ENCODE peak calls at places on chromosomes 11 and 22, in six cellular contexts. A is CD8-positive, alpha-beta T cell; Q is tibial artery; S is cardiac muscle cell; Z is brain microvascular endothelial cell; U is upper lobe of left lung. R is an unnamed sample.
A peak's percentile ranks its signal among the peaks of the same experiment; 100 is the strongest.

GRCh38 chr11:114080769-114081168 is 21.3 kb downstream of the ZBTB16 start:
- DNase-seq in A (no peak), Z (no peak), S (no peak), Q (no peak), U (peak; percentile 22), R (no peak)

GRCh38 chr11:81497202-81497804 is 1236.4 kb downstream of the FAM181B start:
- DNase-seq in Z (peak; percentile 55), A (no peak), S (peak; percentile 27), U (no peak), Q (no peak), R (no peak)

GRCh38 chr22:41862160-41862529 is 29.2 kb downstream of the SREBF2 start:
- DNase-seq in U (no peak), Q (no peak), A (peak; percentile 10), Z (no peak), S (peak; percentile 32), R (no peak)

GRCh38 chr11:16097543-16097942 is 258.8 kb downstream of the SOX6 start:
- DNase-seq in S (no peak), Z (no peak), A (no peak), Q (no peak), U (no peak), R (no peak)

GRCh38 chr22:23387827-23388491 is 192.1 kb downstream of the IGLL1 start:
- DNase-seq in Q (no peak), A (no peak), S (no peak), U (no peak), Z (no peak), R (no peak)

GRCh38 chr11:65891180-65892136 is 985 bp downstream of the CCDC85B start:
- DNase-seq in Z (no peak), U (peak; percentile 50), S (peak; percentile 52), A (no peak), Q (peak; percentile 80), R (peak; percentile 64)

GRCh38 chr11:95923441-95923729 is 522 bp downstream of the MTMR2 start:
- DNase-seq in Q (no peak), A (peak; percentile 1), U (no peak), Z (no peak), S (peak; percentile 21), R (no peak)

GRCh38 chr11:27718346-27718852 is 18.1 kb upstream of the BDNF start:
- DNase-seq in Q (peak; percentile 70), U (no peak), S (peak; percentile 94), A (no peak), Z (peak; percentile 84), R (no peak)

GRCh38 chr11:93741882-93742226 is 382 bp downstream of the C11orf54 start:
- DNase-seq in Q (no peak), U (peak; percentile 73), Z (no peak), A (no peak), S (peak; percentile 59), R (no peak)

GRCh38 chr22:28231423-28231822 is 312.4 kb upstream of the PITPNB start:
- DNase-seq in U (no peak), Q (no peak), A (no peak), S (peak; percentile 56), Z (peak; percentile 39), R (no peak)

GRCh38 chr22:37633693-37634504 is 5.6 kb upstream of the SH3BP1 start:
- DNase-seq in Z (peak; percentile 76), S (peak; percentile 96), A (peak; percentile 57), Q (peak; percentile 93), U (peak; percentile 86), R (peak; percentile 90)

GRCh38 chr11:119368121-119369034 is 13.1 kb downstream of the USP2 start:
- DNase-seq in Z (no peak), U (peak; percentile 39), A (no peak), Q (peak; percentile 72), S (peak; percentile 33), R (peak; percentile 81)

GRCh38 chr11:112613051-112613972 is 347.9 kb upstream of the NCAM1 start:
- DNase-seq in U (no peak), Z (peak; percentile 51), A (no peak), S (peak; percentile 61), Q (no peak), R (no peak)

GRCh38 chr11:44484211-44484610 is 81.3 kb upstream of the CD82 start:
- DNase-seq in A (no peak), S (peak; percentile 35), Z (no peak), U (no peak), Q (no peak), R (no peak)

GRCh38 chr22:27541831-27542230 is 259.7 kb downstream of the MN1 start:
- DNase-seq in S (no peak), U (no peak), Z (no peak), Q (no peak), A (no peak), R (no peak)

GRCh38 chr11:11391796-11392195 is 38.7 kb upstream of the CSNK2A3 start:
- DNase-seq in U (no peak), Z (peak; percentile 70), Q (no peak), A (no peak), S (peak; percentile 88), R (no peak)

GRCh38 chr22:41482319-41482935 is 13.5 kb downstream of the ACO2 start:
- DNase-seq in A (no peak), U (no peak), Z (peak; percentile 11), Q (no peak), S (no peak), R (no peak)

GRCh38 chr11:13261600-13262061 is 16.0 kb upstream of the BMAL1 start:
- DNase-seq in A (no peak), S (peak; percentile 84), U (no peak), Z (peak; percentile 70), Q (no peak), R (no peak)

DNA sequence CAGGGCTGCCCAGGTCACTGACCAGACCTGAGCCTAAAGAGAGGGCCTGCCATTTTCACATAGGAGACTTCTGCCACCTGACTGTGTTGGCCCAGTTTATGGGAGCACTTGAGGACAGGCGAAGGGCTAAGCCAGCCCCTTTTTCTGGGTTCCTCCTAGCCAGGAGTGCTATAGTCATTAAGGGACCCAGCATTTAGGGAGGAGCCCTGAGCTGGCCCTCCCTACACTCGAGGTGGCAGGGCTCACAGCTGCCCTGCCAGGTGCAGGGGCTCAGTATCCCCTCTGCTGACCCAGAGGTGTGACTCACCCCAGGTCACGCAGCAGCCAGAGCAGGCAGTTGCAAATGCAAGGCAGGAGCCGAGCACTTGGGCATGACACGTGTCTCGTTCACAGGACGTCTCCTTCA is 86.3 kb upstream of the CRYBB3 start:
- DNase-seq in Q (no peak), Z (no peak), A (no peak), S (no peak), U (peak; percentile 77), R (no peak)
- H3K27ac ChIP-seq in Q (peak overlapping the region; percentile 83), Z (no peak overlapping the region), A (no peak overlapping the region), S (no peak overlapping the region), U (peak overlapping the region; percentile 87), R (peak overlapping the region; percentile 86)

GRCh38 chr11:67165595-67165994 is 46.5 kb downstream of the KDM2A start:
- DNase-seq in Z (no peak), Q (no peak), A (no peak), U (no peak), S (no peak), R (no peak)

GRCh38 chr11:67160872-67161783 is 42.1 kb downstream of the KDM2A start:
- DNase-seq in Q (no peak), U (no peak), S (no peak), Z (no peak), A (no peak), R (no peak)

GRCh38 chr11:67167715-67168114 is 48.7 kb downstream of the KDM2A start:
- DNase-seq in A (no peak), Q (no peak), S (no peak), Z (no peak), U (no peak), R (no peak)

GRCh38 chr11:67163006-67163405 is 43.9 kb downstream of the KDM2A start:
- DNase-seq in S (no peak), U (no peak), Q (no peak), A (no peak), Z (no peak), R (no peak)

DNA sequence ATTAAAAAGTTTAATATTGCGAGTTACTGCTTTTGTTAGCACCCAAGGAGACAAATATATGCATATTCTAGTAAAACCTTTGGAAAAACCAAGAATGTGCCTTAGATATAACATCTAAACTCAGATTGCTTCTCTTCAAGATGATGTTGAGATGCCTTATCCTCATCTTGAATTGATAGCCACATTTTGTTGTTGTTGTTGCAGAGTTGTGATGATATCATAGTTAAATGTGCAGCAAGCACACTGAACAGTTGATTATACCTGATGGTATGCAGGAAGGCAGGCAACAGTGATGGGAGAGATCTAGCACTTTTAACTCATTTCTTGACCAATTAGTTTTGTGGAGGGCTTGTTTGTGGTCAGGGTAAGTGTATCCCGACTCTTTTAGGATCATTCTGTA is 48.0 kb downstream of the KDM2A start:
- DNase-seq in U (no peak), S (no peak), Q (no peak), Z (no peak), A (no peak), R (no peak)
- TF ChIP-seq CTCF in U (no peak), S (no peak), Q (no peak), Z (no peak), A (no peak), R (no peak)

DNA sequence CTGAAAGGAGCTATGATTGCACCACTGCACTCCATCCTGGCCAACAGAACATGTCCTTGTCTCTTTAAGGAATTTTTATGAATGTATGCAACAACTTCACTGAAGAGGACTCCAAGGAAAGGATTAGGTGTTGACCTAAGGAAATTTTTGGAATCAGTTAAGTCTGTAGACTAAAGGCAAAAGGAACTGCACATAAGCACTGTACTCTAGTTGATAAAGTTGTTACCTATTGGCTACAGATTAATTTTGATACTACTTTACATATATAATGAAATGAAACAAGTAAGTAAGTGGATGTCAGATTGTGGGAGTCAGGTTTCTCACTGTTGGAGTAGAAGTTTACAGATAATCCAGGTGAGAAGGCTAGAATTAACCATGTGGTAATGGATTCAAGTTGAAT is 36.5 kb downstream of the TUG1 start:
- DNase-seq in Q (no peak), Z (no peak), U (no peak), A (no peak), S (no peak), R (no peak)
- H3K4me3 ChIP-seq in Q (no peak overlapping the region), Z (no peak overlapping the region), U (no peak overlapping the region), A (no peak overlapping the region), S (no peak overlapping the region), R (no peak overlapping the region)

GRCh38 chr11:20048246-20048645 is 112.0 kb downstream of the DBX1 start:
- DNase-seq in U (no peak), S (no peak), Z (no peak), Q (no peak), A (no peak), R (no peak)
- H3K27ac ChIP-seq in U (no peak overlapping the region), S (peak overlapping the region; percentile 93), Z (no peak overlapping the region), Q (peak overlapping the region; percentile 33), A (no peak overlapping the region), R (peak overlapping the region; percentile 90)

DNA sequence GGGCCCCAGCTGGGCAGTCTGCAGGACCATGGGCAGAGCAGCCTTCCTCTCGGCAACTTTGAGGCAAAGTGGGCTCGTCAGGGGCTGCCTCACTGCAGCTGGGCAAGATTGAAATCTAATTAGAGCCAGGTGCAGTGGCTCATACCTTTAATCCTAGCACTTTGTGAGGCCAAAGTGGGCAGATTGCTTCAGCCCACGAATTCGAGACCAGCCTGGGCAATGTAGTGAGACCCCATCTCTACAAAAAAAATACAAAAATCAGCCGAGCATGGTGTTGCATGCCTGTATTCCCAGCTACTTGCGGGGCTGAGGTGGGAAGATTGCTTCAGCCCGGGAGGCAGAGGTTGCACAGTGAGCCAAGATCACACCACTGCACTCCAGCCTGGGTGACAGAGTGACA is 34.2 kb downstream of the ARHGAP8 start:
- DNase-seq in S (no peak), Z (no peak), A (no peak), Q (no peak), U (no peak), R (no peak)
- TF ChIP-seq CTCF in S (no peak), Z (no peak), A (no peak), Q (no peak), U (no peak), R (no peak)

GRCh38 chr22:18998998-18999397 is 62.9 kb upstream of the PRODH start:
- DNase-seq in Q (no peak), S (no peak), Z (no peak), A (no peak), U (no peak), R (no peak)
- H3K4me3 ChIP-seq in Q (no peak overlapping the region), S (no peak overlapping the region), Z (no peak overlapping the region), A (no peak overlapping the region), U (no peak overlapping the region), R (no peak overlapping the region)

R was measured in left ventricle myocardium inferior.